ENCODE peak calls at places on chromosomes 11 and 22, in nine cellular contexts. O, Y, S, J, U, N, T, I and K are unnamed samples. For H3K36me3, the result is how much of the 10 kb centered on the place peaks cover.

GRCh38 chr11:14764899-14765527 is 121.4 kb downstream of the PDE3B start:
- DNase-seq in O (no peak), Y (no peak), S (peak), J (no peak), U (no peak), N (no peak), T (no peak), I (no peak), K (no peak)

GRCh38 chr11:1302461-1303073 is 6.9 kb downstream of the TOLLIP start:
- DNase-seq in O (peak), Y (no peak), S (no peak), J (no peak), U (no peak), N (peak), T (no peak), I (no peak), K (no peak)

GRCh38 chr11:27385245-27385644 is 22.2 kb upstream of the CCDC34 start:
- DNase-seq in O (no peak), Y (no peak), S (peak), J (no peak), U (no peak), N (no peak), T (peak), I (no peak), K (no peak)

GRCh38 chr11:95611827-95612226 is 177.8 kb downstream of the FAM76B start:
- DNase-seq in O (no peak), Y (no peak), S (no peak), J (no peak), U (no peak), N (no peak), T (no peak), I (no peak), K (no peak)

GRCh38 chr11:96116341-96116740 is 192.4 kb upstream of the MTMR2 start:
- DNase-seq in O (no peak), Y (no peak), S (no peak), J (no peak), U (no peak), N (no peak), T (no peak), I (no peak), K (no peak)

GRCh38 chr11:103359221-103359620 is 250.0 kb downstream of the DYNC2H1 start:
- DNase-seq in O (no peak), Y (no peak), S (no peak), J (no peak), U (no peak), N (no peak), T (no peak), I (no peak), K (no peak)

GRCh38 chr11:69644071-69644961 is 3.4 kb downstream of the CCND1 start:
- DNase-seq in O (peak), Y (no peak), S (peak), J (peak), U (peak), N (peak), T (peak), I (peak), K (peak)

GRCh38 chr22:25477358-25477757 is 87.1 kb upstream of the GRK3 start:
- DNase-seq in O (no peak), Y (no peak), S (no peak), J (no peak), U (no peak), N (no peak), T (no peak), I (no peak), K (no peak)

GRCh38 chr11:63937713-63938480 is 905 bp upstream of the NAA40 start:
- DNase-seq in O (no peak), Y (no peak), S (no peak), J (no peak), U (no peak), N (peak), T (no peak), I (no peak), K (no peak)

GRCh38 chr11:20458905-20459632 is 71.6 kb downstream of the PRMT3 start:
- DNase-seq in O (no peak), Y (no peak), S (peak), J (no peak), U (no peak), N (no peak), T (no peak), I (no peak), K (no peak)

GRCh38 chr11:112042161-112042960 is 17.2 kb downstream of the DLAT start:
- DNase-seq in O (no peak), Y (peak), S (peak), J (no peak), U (no peak), N (no peak), T (no peak), I (no peak), K (no peak)

GRCh38 chr11:75077316-75077715 is 19.4 kb downstream of the OR2AT4 start:
- DNase-seq in O (no peak), Y (no peak), S (no peak), J (no peak), U (no peak), N (no peak), T (no peak), I (no peak), K (no peak)

GRCh38 chr22:42805016-42805997 is 51.8 kb downstream of the ARFGAP3 start:
- DNase-seq in O (peak), Y (no peak), S (peak), J (no peak), U (peak), N (no peak), T (peak), I (peak), K (no peak)

GRCh38 chr11:117302228-117302627 is 11.1 kb downstream of the BACE1-AS start:
- DNase-seq in O (no peak), Y (no peak), S (no peak), J (no peak), U (no peak), N (no peak), T (no peak), I (no peak), K (no peak)

GRCh38 chr22:35488513-35488912 is 52.1 kb upstream of the RASD2 start:
- DNase-seq in O (no peak), Y (no peak), S (no peak), J (no peak), U (no peak), N (no peak), T (no peak), I (no peak), K (no peak)

GRCh38 chr11:66119348-66120133 is 49.5 kb downstream of the PACS1 start:
- DNase-seq in O (no peak), Y (peak), S (peak), J (no peak), U (no peak), N (no peak), T (peak), I (no peak), K (no peak)

GRCh38 chr11:69810289-69811118 is 8.7 kb downstream of the FGF3 start:
- DNase-seq in O (peak), Y (no peak), S (no peak), J (no peak), U (no peak), N (no peak), T (no peak), I (no peak), K (no peak)

GRCh38 chr11:109914038-109914437 is 179.2 kb upstream of the ZC3H12C start:
- DNase-seq in O (no peak), Y (peak), S (no peak), J (no peak), U (no peak), N (no peak), T (no peak), I (no peak), K (no peak)

GRCh38 chr22:46379301-46379930 is 43.9 kb downstream of the TRMU start:
- DNase-seq in O (peak), Y (no peak), S (no peak), J (no peak), U (no peak), N (no peak), T (no peak), I (no peak), K (no peak)

GRCh38 chr11:128291835-128292234 is 295.5 kb downstream of the ETS1 start:
- DNase-seq in O (no peak), Y (no peak), S (no peak), J (no peak), U (no peak), N (peak), T (no peak), I (no peak), K (no peak)

GRCh38 chr11:67045314-67045713 is 11.3 kb upstream of the RHOD start:
- DNase-seq in O (no peak), Y (peak), S (no peak), J (peak), U (no peak), N (no peak), T (peak), I (no peak), K (no peak)

GRCh38 chr11:65982824-65983588 is 19.0 kb downstream of the EIF1AD start:
- DNase-seq in O (no peak), Y (no peak), S (no peak), J (no peak), U (no peak), N (no peak), T (no peak), I (no peak), K (no peak)

DNA sequence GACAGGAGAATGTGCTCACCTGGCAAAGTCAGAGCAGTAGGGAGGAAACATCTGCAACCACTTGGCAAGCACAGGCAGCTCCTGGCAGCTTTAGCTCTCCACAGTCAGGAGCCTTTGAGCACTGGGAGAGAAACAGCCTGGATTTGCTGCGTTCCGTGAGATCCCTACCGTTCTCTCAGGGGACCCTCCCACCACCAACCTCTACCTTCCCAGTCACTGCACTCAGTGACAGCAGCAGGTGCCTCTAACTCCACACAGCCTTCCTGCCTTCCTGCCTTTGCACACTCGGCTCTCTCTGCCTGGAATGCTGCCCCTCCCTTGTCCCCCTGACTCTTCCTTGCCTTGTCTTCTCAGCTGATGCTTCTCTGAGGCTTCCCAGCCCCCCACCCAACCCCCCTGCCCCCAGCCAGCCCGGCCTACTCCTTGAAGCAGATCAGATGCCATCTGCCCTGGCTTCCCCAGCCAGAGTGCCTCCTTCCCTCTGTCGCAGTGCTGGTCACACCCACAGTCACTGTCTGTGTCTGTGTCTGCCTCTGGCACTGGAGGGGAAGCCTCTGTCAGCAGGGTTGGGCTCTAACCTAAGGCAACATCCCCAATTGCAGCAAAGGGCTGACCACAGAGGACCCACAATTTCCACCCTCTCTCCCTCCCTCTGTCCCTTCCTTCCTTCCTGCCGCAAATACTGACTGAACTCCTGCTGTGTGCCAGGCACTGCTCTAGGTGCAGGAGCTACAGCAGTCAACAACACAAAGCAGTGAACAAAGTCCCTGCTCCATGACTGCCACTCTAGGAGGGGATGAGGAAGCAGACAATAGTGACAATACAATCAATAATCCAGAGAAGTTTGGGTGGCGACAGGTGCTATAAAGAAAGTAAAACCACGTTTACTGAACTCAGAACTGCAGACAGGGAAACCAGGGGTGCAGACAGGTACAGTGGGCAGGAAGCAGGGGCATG is 14.8 kb upstream of the TSKU start:
- DNase-seq in O (peak), Y (no peak), S (peak), J (peak), U (peak), N (peak), T (peak), I (peak), K (no peak)
- TF ChIP-seq POLR2A in O (peak), Y (no peak), S (no peak), J (no peak), U (no peak), N (no peak), T (no peak), I (no peak), K (no peak)

GRCh38 chr11:47403135-47403534 is 5.3 kb upstream of the SLC39A13 start:
- DNase-seq in O (peak), Y (no peak), S (no peak), J (no peak), U (no peak), N (peak), T (no peak), I (no peak), K (no peak)
- H3K27ac ChIP-seq in O (no peak), Y (no peak), S (no peak), J (no peak), U (no peak), N (peak), T (no peak), I (no peak), K (no peak)

DNA sequence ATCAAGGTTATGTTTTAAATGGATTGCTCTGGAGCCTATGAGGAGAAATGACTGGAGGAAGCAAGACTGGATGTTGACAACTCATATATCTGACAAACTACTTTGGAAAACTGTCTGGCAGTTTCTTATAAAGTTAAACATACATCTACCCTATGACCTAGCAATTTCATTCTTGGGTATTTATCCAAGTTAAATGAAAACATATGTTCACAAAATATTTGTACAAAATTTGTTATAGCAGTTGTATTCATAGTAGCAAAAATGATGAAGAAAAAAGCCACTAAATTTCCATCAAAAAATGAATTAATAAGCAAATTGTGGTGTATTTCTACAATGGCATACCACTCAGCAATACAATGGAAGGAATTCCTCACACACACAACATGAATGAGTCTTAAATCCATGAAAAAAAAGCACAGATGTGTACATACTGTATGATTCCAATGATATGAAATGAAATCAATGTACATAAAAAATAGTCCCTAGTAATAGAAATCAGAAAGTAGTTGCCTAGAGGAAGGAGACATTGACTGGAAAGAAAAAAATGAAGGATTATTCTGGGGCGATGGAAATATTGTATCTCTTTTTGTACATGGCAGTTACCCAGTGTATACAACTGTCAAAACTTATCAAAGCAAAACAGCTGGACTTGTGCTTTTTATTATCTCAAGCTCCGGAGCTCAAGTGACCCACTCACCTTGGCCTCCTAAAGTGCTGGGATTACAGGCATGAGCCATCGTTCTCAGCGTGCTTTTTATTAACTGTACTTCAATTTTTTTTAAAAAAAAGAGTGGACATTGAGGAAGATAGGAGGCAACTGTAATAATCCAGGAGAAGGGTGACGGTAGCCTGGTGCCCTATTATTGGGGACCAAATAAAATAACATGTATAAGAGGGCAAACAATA is 23.9 kb downstream of the FZD4 start:
- DNase-seq in O (no peak), Y (no peak), S (peak), J (no peak), U (no peak), N (no peak), T (no peak), I (no peak), K (no peak)
- H3K36me3 ChIP-seq in O (under half), Y (under half), S (under half), J (under half), U (under half), N (under half), T (under half), I (under half), K (under half)

GRCh38 chr22:38062782-38063181 is 5.6 kb downstream of the PICK1 start:
- DNase-seq in O (no peak), Y (no peak), S (no peak), J (no peak), U (no peak), N (no peak), T (peak), I (no peak), K (peak)
- TF ChIP-seq POLR2A in O (no peak), Y (no peak), S (no peak), J (no peak), U (no peak), N (no peak), T (no peak), I (no peak), K (no peak)

DNA sequence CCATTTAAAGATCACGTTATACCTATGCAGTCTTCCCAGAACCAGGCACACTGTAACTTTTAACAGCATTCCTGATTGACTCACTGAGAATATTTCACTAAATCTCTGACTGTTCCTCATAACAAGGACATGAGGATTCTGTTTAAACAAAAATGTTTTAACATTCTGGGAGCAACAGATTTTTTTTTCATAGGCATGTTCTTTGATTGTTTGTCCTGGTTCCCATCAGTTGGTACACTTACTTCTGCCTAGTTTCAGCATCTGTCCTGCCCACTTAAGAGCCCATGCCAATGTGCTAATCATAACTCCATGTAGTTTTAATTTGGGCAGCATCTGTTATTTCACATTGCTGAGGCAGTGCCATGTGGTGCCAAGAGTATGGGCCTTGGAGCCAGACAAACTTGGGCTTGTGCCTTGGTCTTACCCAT is 138.5 kb upstream of the CTSC start:
- DNase-seq in O (no peak), Y (no peak), S (no peak), J (no peak), U (no peak), N (no peak), T (no peak), I (no peak), K (no peak)
- H3K27ac ChIP-seq in O (no peak), Y (no peak), S (no peak), J (no peak), U (no peak), N (no peak), T (no peak), I (no peak), K (no peak)

DNA sequence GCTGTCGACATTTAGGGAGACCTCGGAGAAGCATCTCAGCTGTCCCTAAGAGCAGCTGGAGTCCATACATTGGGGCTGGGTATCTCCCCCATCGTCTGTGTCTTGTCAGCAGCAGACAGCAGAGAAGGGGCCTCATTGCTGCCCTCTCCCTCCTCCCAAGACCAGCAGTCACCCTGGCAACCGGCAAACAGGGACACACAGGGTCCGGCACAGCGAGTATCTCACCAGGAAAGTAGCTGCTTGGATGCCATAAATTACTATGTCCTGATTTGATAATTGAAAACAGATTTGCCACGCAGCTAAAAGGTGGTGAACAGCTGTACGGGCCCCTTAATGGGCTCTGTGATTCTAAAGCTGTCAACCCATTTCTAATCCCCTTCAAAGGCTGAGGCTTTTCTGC is 84.5 kb downstream of the CD44 start:
- DNase-seq in O (no peak), Y (no peak), S (no peak), J (peak), U (peak), N (no peak), T (no peak), I (no peak), K (no peak)
- H3K36me3 ChIP-seq in O (under half), Y (half or more), S (under half), J (under half), U (under half), N (under half), T (under half), I (under half), K (under half)

DNA sequence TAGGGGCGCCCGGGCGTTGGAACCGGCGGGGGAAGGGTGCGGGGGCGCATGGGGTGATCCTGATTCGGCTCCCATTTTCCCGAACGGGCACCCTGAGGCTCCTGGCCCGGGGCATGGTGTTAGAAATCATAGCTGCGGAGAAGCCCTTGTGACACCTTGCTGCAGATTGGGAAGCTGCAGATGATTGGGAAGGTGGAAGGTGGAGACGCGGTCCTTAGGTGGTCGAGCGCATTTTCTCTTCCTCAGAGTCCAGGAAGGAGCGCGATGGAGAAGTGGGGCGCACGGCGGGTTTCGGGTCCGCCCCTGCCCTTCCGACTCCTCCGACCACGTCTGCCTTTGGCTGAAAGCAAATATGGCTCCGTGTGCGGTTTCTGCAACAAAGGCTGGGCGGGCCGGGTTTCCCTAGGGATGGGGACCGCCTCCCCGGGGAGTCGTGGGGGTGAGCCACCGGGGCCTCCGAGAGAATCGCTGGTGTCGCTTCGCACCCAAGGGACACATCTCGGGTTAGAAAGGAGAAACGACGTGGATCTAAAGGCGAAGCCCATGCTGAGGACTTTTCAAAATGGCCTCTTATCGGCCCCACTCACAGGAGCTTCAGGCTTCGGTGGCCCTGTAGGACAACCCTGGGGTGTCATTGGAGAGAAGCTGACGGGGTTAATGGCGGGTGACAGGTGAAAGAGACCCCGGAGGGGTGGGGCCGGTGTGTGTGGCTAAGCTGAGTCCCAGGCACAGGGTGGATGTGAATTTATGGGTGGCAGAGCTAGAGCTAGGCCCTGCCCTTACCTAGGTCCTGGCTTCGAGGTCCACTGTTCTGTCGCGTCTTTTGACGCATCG is 707 bp upstream of the FTH1 start:
- DNase-seq in O (peak), Y (no peak), S (peak), J (peak), U (peak), N (peak), T (peak), I (peak), K (no peak)
- TF ChIP-seq POLR2A in O (no peak), Y (no peak), S (no peak), J (no peak), U (no peak), N (no peak), T (no peak), I (no peak), K (no peak)

DNA sequence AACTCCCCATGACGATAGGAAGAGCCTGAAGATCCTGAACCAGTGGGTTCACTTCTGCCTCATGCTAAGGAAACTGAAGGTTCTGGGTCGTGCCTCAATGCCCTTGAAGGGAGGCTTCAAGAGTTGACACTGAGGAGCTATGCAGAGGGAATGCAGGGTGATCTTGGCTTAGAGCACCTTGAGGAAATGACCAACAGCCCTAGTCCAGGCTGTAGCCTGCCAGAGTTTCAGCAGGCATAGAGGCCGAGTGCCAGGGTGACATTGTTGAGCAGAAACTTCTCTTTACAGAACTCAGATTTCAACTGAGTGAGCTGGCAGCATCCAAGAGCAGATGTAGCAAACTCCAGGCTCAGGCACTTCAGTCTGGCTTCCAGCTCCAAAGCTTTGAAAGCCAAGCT is 23.1 kb upstream of the CAPRIN1 start:
- DNase-seq in O (no peak), Y (no peak), S (no peak), J (no peak), U (peak), N (no peak), T (no peak), I (no peak), K (no peak)
- H3K27ac ChIP-seq in O (peak), Y (no peak), S (no peak), J (no peak), U (peak), N (no peak), T (no peak), I (peak), K (no peak)